ENCODE peak calls at places on chromosomes 7 and 10, in nine cellular contexts. One of them, this sample, is unnamed.

GRCh38 chr7:46139079-46139478 is 218.0 kb upstream of the IGFBP3 start:
- DNase-seq in PC-3: peak
- DNase-seq in tibial artery: no peak
- DNase-seq in GM20000: peak
- DNase-seq in cerebellar nuclear complex: no peak
- DNase-seq in fibroblast of the aortic adventitia: peak
- DNase-seq in CD8-positive, alpha-beta memory T cell: no peak
- DNase-seq in GM12864: peak
- DNase-seq in NCI-H774: no peak
- DNase-seq in this sample: no peak

GRCh38 chr7:28854750-28855074 is 103.4 kb downstream of the TRIL start:
- DNase-seq in PC-3: no peak
- DNase-seq in tibial artery: no peak
- DNase-seq in GM20000: no peak
- DNase-seq in cerebellar nuclear complex: no peak
- DNase-seq in fibroblast of the aortic adventitia: no peak
- DNase-seq in CD8-positive, alpha-beta memory T cell: no peak
- DNase-seq in GM12864: no peak
- DNase-seq in NCI-H774: no peak
- DNase-seq in this sample: no peak

GRCh38 chr10:62433181-62433692 is 59.1 kb downstream of the ZNF365 start:
- DNase-seq in PC-3: peak
- DNase-seq in tibial artery: peak
- DNase-seq in GM20000: peak
- DNase-seq in cerebellar nuclear complex: no peak
- DNase-seq in fibroblast of the aortic adventitia: peak
- DNase-seq in CD8-positive, alpha-beta memory T cell: no peak
- DNase-seq in GM12864: no peak
- DNase-seq in NCI-H774: no peak
- DNase-seq in this sample: no peak

GRCh38 chr7:45567713-45568112 is 6.5 kb upstream of the ADCY1 start:
- DNase-seq in PC-3: no peak
- DNase-seq in tibial artery: no peak
- DNase-seq in GM20000: no peak
- DNase-seq in cerebellar nuclear complex: no peak
- DNase-seq in fibroblast of the aortic adventitia: no peak
- DNase-seq in CD8-positive, alpha-beta memory T cell: no peak
- DNase-seq in GM12864: no peak
- DNase-seq in NCI-H774: no peak
- DNase-seq in this sample: no peak

GRCh38 chr7:128417071-128417470 is 7.3 kb upstream of the IMPDH1 start:
- DNase-seq in PC-3: no peak
- DNase-seq in tibial artery: no peak
- DNase-seq in GM20000: no peak
- DNase-seq in cerebellar nuclear complex: no peak
- DNase-seq in fibroblast of the aortic adventitia: no peak
- DNase-seq in CD8-positive, alpha-beta memory T cell: no peak
- DNase-seq in GM12864: no peak
- DNase-seq in NCI-H774: no peak
- DNase-seq in this sample: no peak

GRCh38 chr10:16063350-16063749 is 203.0 kb upstream of the MINDY3 start:
- DNase-seq in PC-3: no peak
- DNase-seq in tibial artery: no peak
- DNase-seq in GM20000: no peak
- DNase-seq in cerebellar nuclear complex: no peak
- DNase-seq in fibroblast of the aortic adventitia: no peak
- DNase-seq in CD8-positive, alpha-beta memory T cell: no peak
- DNase-seq in GM12864: no peak
- DNase-seq in NCI-H774: no peak
- DNase-seq in this sample: no peak

GRCh38 chr10:126270116-126270515 is 118.2 kb downstream of the ADAM12 start:
- DNase-seq in PC-3: peak
- DNase-seq in tibial artery: no peak
- DNase-seq in GM20000: no peak
- DNase-seq in cerebellar nuclear complex: no peak
- DNase-seq in fibroblast of the aortic adventitia: peak
- DNase-seq in CD8-positive, alpha-beta memory T cell: no peak
- DNase-seq in GM12864: no peak
- DNase-seq in NCI-H774: no peak
- DNase-seq in this sample: no peak

GRCh38 chr7:87106974-87107612 is 45.2 kb upstream of the DMTF1 start:
- DNase-seq in PC-3: no peak
- DNase-seq in tibial artery: no peak
- DNase-seq in GM20000: no peak
- DNase-seq in cerebellar nuclear complex: no peak
- DNase-seq in fibroblast of the aortic adventitia: no peak
- DNase-seq in CD8-positive, alpha-beta memory T cell: no peak
- DNase-seq in GM12864: no peak
- DNase-seq in NCI-H774: no peak
- DNase-seq in this sample: no peak

GRCh38 chr10:132511092-132511491 is 26.5 kb upstream of the INPP5A start:
- DNase-seq in PC-3: no peak
- DNase-seq in tibial artery: peak
- DNase-seq in GM20000: no peak
- DNase-seq in cerebellar nuclear complex: no peak
- DNase-seq in fibroblast of the aortic adventitia: no peak
- DNase-seq in CD8-positive, alpha-beta memory T cell: no peak
- DNase-seq in GM12864: no peak
- DNase-seq in NCI-H774: no peak
- DNase-seq in this sample: no peak

GRCh38 chr7:143283344-143283743 is 1.4 kb upstream of the TMEM139 start:
- DNase-seq in PC-3: no peak
- DNase-seq in tibial artery: no peak
- DNase-seq in GM20000: no peak
- DNase-seq in cerebellar nuclear complex: no peak
- DNase-seq in fibroblast of the aortic adventitia: no peak
- DNase-seq in CD8-positive, alpha-beta memory T cell: no peak
- DNase-seq in GM12864: no peak
- DNase-seq in NCI-H774: no peak
- DNase-seq in this sample: no peak

GRCh38 chr7:45447296-45447695 is 126.9 kb upstream of the ADCY1 start:
- DNase-seq in PC-3: no peak
- DNase-seq in tibial artery: no peak
- DNase-seq in GM20000: no peak
- DNase-seq in cerebellar nuclear complex: no peak
- DNase-seq in fibroblast of the aortic adventitia: no peak
- DNase-seq in CD8-positive, alpha-beta memory T cell: no peak
- DNase-seq in GM12864: no peak
- DNase-seq in NCI-H774: no peak
- DNase-seq in this sample: no peak

GRCh38 chr10:13037832-13038231 is 36.3 kb upstream of the CCDC3 start:
- DNase-seq in PC-3: no peak
- DNase-seq in tibial artery: no peak
- DNase-seq in GM20000: no peak
- DNase-seq in cerebellar nuclear complex: no peak
- DNase-seq in fibroblast of the aortic adventitia: no peak
- DNase-seq in CD8-positive, alpha-beta memory T cell: no peak
- DNase-seq in GM12864: no peak
- DNase-seq in NCI-H774: no peak
- DNase-seq in this sample: no peak

GRCh38 chr7:84841809-84842208 is 345.0 kb downstream of the SEMA3D start:
- DNase-seq in PC-3: no peak
- DNase-seq in tibial artery: no peak
- DNase-seq in GM20000: no peak
- DNase-seq in cerebellar nuclear complex: no peak
- DNase-seq in fibroblast of the aortic adventitia: peak
- DNase-seq in CD8-positive, alpha-beta memory T cell: no peak
- DNase-seq in GM12864: no peak
- DNase-seq in NCI-H774: no peak
- DNase-seq in this sample: no peak

GRCh38 chr7:22157552-22157951 is 199.4 kb downstream of the RAPGEF5 start:
- DNase-seq in PC-3: no peak
- DNase-seq in tibial artery: no peak
- DNase-seq in GM20000: no peak
- DNase-seq in cerebellar nuclear complex: no peak
- DNase-seq in fibroblast of the aortic adventitia: no peak
- DNase-seq in CD8-positive, alpha-beta memory T cell: no peak
- DNase-seq in GM12864: no peak
- DNase-seq in NCI-H774: no peak
- DNase-seq in this sample: no peak

GRCh38 chr7:24708244-24708643 is 49.0 kb downstream of the GSDME start:
- DNase-seq in PC-3: no peak
- DNase-seq in tibial artery: no peak
- DNase-seq in GM20000: no peak
- DNase-seq in cerebellar nuclear complex: no peak
- DNase-seq in fibroblast of the aortic adventitia: peak
- DNase-seq in CD8-positive, alpha-beta memory T cell: no peak
- DNase-seq in GM12864: no peak
- DNase-seq in NCI-H774: no peak
- DNase-seq in this sample: no peak

GRCh38 chr7:155824195-155824915 is 12.1 kb upstream of the SHH start:
- DNase-seq in PC-3: peak
- DNase-seq in tibial artery: no peak
- DNase-seq in GM20000: no peak
- DNase-seq in cerebellar nuclear complex: no peak
- DNase-seq in fibroblast of the aortic adventitia: no peak
- DNase-seq in CD8-positive, alpha-beta memory T cell: no peak
- DNase-seq in GM12864: no peak
- DNase-seq in NCI-H774: no peak
- DNase-seq in this sample: no peak

GRCh38 chr10:78960316-78960800 is 108.4 kb upstream of the ZMIZ1 start:
- DNase-seq in PC-3: peak
- DNase-seq in tibial artery: peak
- DNase-seq in GM20000: no peak
- DNase-seq in cerebellar nuclear complex: no peak
- DNase-seq in fibroblast of the aortic adventitia: peak
- DNase-seq in CD8-positive, alpha-beta memory T cell: no peak
- DNase-seq in GM12864: no peak
- DNase-seq in NCI-H774: no peak
- DNase-seq in this sample: no peak

GRCh38 chr10:5927306-5927705 is 37.3 kb downstream of the FBH1 start:
- DNase-seq in PC-3: peak
- DNase-seq in tibial artery: no peak
- DNase-seq in GM20000: no peak
- DNase-seq in cerebellar nuclear complex: no peak
- DNase-seq in fibroblast of the aortic adventitia: peak
- DNase-seq in CD8-positive, alpha-beta memory T cell: no peak
- DNase-seq in GM12864: no peak
- DNase-seq in NCI-H774: no peak
- DNase-seq in this sample: no peak

This sample was measured in naive thymus-derived CD8-positive, alpha-beta T cell.